ENCODE peak calls at places on chromosome 15, in eight cellular contexts. V is lower leg skin, K is glutamatergic neuron, F is transverse colon, Q is progenitor cell of endocrine pancreas, H is AG10803, G is uterus, J is left lung. B is an unnamed sample.

GRCh38 chr15:68650901-68651709 is 72.3 kb downstream of the CORO2B start:
- DNase-seq in Q (peak), F (peak), J (peak), H (no peak), V (no peak), G (no peak), K (peak), B (peak)

GRCh38 chr15:48774484-48774883 is 36.4 kb downstream of the CEP152 start:
- DNase-seq in K (no peak), G (no peak), V (no peak), Q (no peak), J (no peak), F (no peak), H (peak), B (no peak)

GRCh38 chr15:77001351-77001750 is 6.4 kb downstream of the PSTPIP1 start:
- DNase-seq in Q (no peak), G (no peak), K (no peak), H (no peak), F (no peak), V (no peak), J (no peak), B (no peak)

GRCh38 chr15:25441111-25441510 is 2.3 kb upstream of the UBE3A start:
- DNase-seq in K (no peak), V (no peak), H (no peak), J (no peak), G (no peak), F (no peak), Q (no peak), B (no peak)

GRCh38 chr15:31060429-31061140 is 40.9 kb downstream of the TRPM1 start:
- DNase-seq in G (no peak), K (no peak), F (no peak), H (no peak), J (no peak), Q (no peak), V (no peak), B (no peak)

GRCh38 chr15:44738340-44738984 is 2.1 kb downstream of the TRIM69 start:
- DNase-seq in Q (no peak), V (no peak), H (peak), G (no peak), K (no peak), F (no peak), J (no peak), B (no peak)

GRCh38 chr15:52730163-52730562 is 51.0 kb upstream of the ATOSA start:
- DNase-seq in J (no peak), Q (no peak), G (no peak), H (peak), K (no peak), V (peak), F (no peak), B (no peak)

GRCh38 chr15:46442901-46443590 is 808.2 kb downstream of the SQOR start:
- DNase-seq in G (no peak), V (no peak), F (no peak), K (no peak), H (peak), Q (no peak), J (no peak), B (no peak)

GRCh38 chr15:51114437-51115119 is 19.9 kb upstream of the TNFAIP8L3 start:
- DNase-seq in Q (no peak), V (no peak), F (no peak), J (no peak), K (no peak), H (peak), G (no peak), B (no peak)

GRCh38 chr15:51312132-51312531 is 26.3 kb downstream of the CYP19A1 start:
- DNase-seq in Q (no peak), H (peak), K (no peak), G (no peak), J (no peak), F (no peak), V (no peak), B (no peak)

GRCh38 chr15:67945951-67946700 is 106.3 kb upstream of the RNU6-1 start:
- DNase-seq in K (no peak), F (no peak), J (no peak), V (no peak), G (peak), Q (no peak), H (peak), B (peak)

GRCh38 chr15:63430766-63431451 is 49.3 kb upstream of the CA12 start:
- DNase-seq in G (no peak), Q (no peak), J (no peak), H (no peak), F (no peak), K (no peak), V (no peak), B (no peak)

GRCh38 chr15:27563765-27564164 is 535.4 kb downstream of the OCA2 start:
- DNase-seq in H (no peak), F (no peak), J (no peak), G (no peak), K (no peak), V (no peak), Q (no peak), B (no peak)

GRCh38 chr15:38061856-38062649 is 127.6 kb downstream of the TMCO5A start:
- DNase-seq in J (no peak), H (no peak), Q (no peak), G (no peak), F (no peak), K (no peak), V (no peak), B (no peak)

GRCh38 chr15:98548172-98548971 is 100.0 kb upstream of the IGF1R start:
- DNase-seq in F (peak), V (peak), Q (peak), G (peak), K (peak), J (peak), H (peak), B (peak)

GRCh38 chr15:54500330-54500729 is 522.1 kb downstream of the UNC13C start:
- DNase-seq in V (no peak), F (no peak), H (no peak), J (no peak), Q (no peak), G (no peak), K (no peak), B (no peak)

GRCh38 chr15:88911766-88912118 is 1.4 kb downstream of the MFGE8 start:
- DNase-seq in F (no peak), H (no peak), K (no peak), V (no peak), Q (no peak), G (no peak), J (peak), B (no peak)
- TF ChIP-seq CTCF in F (no peak), H (no peak), K (no peak), V (no peak), Q (peak), G (no peak), J (no peak), B (no peak)

GRCh38 chr15:74302821-74303359 is 64.6 kb downstream of the CYP11A1 start:
- DNase-seq in K (peak), V (no peak), H (no peak), F (peak), J (peak), Q (peak), G (no peak), B (no peak)
- TF ChIP-seq CTCF in K (peak), V (no peak), H (peak), F (no peak), J (peak), Q (peak), G (peak), B (peak)

GRCh38 chr15:70210538-70210937 is 112.8 kb upstream of the TLE3 start:
- DNase-seq in H (no peak), F (no peak), Q (no peak), J (no peak), V (no peak), K (no peak), G (no peak), B (no peak)
- TF ChIP-seq CTCF in H (no peak), F (no peak), Q (no peak), J (no peak), V (no peak), K (no peak), G (no peak), B (no peak)

GRCh38 chr15:80081390-80081789 is 21.9 kb downstream of the ZFAND6 start:
- DNase-seq in V (no peak), Q (no peak), F (no peak), J (no peak), G (no peak), H (no peak), K (no peak), B (no peak)

GRCh38 chr15:80090041-80090440 is 30.6 kb downstream of the ZFAND6 start:
- DNase-seq in V (no peak), G (no peak), K (no peak), F (no peak), J (no peak), Q (no peak), H (no peak), B (no peak)

GRCh38 chr15:80090879-80091503 is 31.5 kb downstream of the ZFAND6 start:
- DNase-seq in K (no peak), J (no peak), F (no peak), G (no peak), Q (no peak), V (no peak), H (no peak), B (no peak)

DNA sequence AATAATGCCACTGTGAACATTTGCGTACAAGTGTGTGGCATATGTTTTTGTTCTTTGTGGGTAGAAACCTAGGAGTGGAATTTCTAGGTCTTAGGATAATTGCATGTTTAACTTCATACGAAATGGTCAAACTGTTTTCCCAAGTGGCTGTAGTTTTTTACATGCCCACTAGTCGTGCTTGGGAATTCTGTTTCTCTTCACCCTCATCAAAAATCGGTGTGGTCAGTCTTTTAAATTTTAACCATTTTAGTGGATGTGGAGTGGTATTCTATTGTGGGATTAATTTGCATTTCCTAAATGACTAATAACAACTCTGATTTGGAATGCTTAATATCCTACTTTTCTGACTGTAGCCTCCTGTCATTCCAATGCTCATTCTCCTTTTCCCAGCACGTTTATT is 27.6 kb downstream of the ZFAND6 start:
- DNase-seq in F (no peak), K (no peak), V (no peak), G (no peak), Q (no peak), H (no peak), J (no peak), B (no peak)
- TF ChIP-seq CTCF in F (no peak), K (peak), V (no peak), G (no peak), Q (peak), H (no peak), J (no peak), B (peak)

GRCh38 chr15:74200394-74200793 is 2.2 kb downstream of the STRA6 start:
- DNase-seq in F (peak), Q (no peak), V (peak), J (no peak), G (peak), H (peak), K (no peak), B (no peak)

GRCh38 chr15:74202461-74203401 is at the start of gene STRA6:
- DNase-seq in J (peak), F (no peak), Q (peak), K (no peak), G (no peak), H (peak), V (no peak), B (peak)

GRCh38 chr15:74200871-74201419 is 1.6 kb downstream of the STRA6 start:
- DNase-seq in F (no peak), H (no peak), G (peak), K (no peak), J (peak), V (no peak), Q (no peak), B (no peak)

GRCh38 chr15:74203914-74204431 is 1.4 kb upstream of the STRA6 start:
- DNase-seq in H (peak), V (no peak), G (no peak), J (peak), F (no peak), Q (no peak), K (no peak), B (no peak)

GRCh38 chr15:74201656-74202420 is 749 bp downstream of the STRA6 start:
- DNase-seq in V (no peak), K (no peak), J (peak), Q (no peak), H (no peak), F (no peak), G (no peak), B (no peak)
- TF ChIP-seq CTCF in V (no peak), K (no peak), J (no peak), Q (no peak), H (no peak), F (no peak), G (no peak), B (no peak)

GRCh38 chr15:39594056-39594763 is 13.3 kb downstream of the THBS1 start:
- DNase-seq in J (no peak), F (peak), G (no peak), K (no peak), Q (no peak), V (no peak), H (peak), B (no peak)
- TF ChIP-seq CTCF in J (no peak), F (no peak), G (no peak), K (no peak), Q (no peak), V (no peak), H (no peak), B (no peak)

GRCh38 chr15:60134609-60135008 is 130.5 kb downstream of the FOXB1 start:
- DNase-seq in K (no peak), J (no peak), F (no peak), H (no peak), G (no peak), V (no peak), Q (no peak), B (no peak)
- TF ChIP-seq CTCF in K (no peak), J (no peak), F (no peak), H (peak), G (no peak), V (no peak), Q (no peak), B (no peak)

GRCh38 chr15:70845616-70846360 is 8.2 kb downstream of the LARP6 start:
- DNase-seq in Q (no peak), H (no peak), G (no peak), J (no peak), V (no peak), K (no peak), F (no peak), B (no peak)
- TF ChIP-seq CTCF in Q (no peak), H (no peak), G (no peak), J (no peak), V (no peak), K (no peak), F (no peak), B (no peak)

GRCh38 chr15:85444329-85444605 is 63.9 kb downstream of the AKAP13 start:
- DNase-seq in H (no peak), G (no peak), K (no peak), Q (no peak), J (no peak), V (no peak), F (no peak), B (no peak)

GRCh38 chr15:85440451-85440850 is 60.0 kb downstream of the AKAP13 start:
- DNase-seq in J (no peak), F (no peak), H (no peak), K (no peak), V (no peak), G (no peak), Q (no peak), B (no peak)

GRCh38 chr15:85443046-85443445 is 62.6 kb downstream of the AKAP13 start:
- DNase-seq in F (no peak), H (no peak), G (no peak), K (no peak), V (no peak), Q (no peak), J (no peak), B (no peak)

GRCh38 chr15:85445361-85445760 is 65.0 kb downstream of the AKAP13 start:
- DNase-seq in V (no peak), H (no peak), K (no peak), G (no peak), J (no peak), F (no peak), Q (no peak), B (no peak)

DNA sequence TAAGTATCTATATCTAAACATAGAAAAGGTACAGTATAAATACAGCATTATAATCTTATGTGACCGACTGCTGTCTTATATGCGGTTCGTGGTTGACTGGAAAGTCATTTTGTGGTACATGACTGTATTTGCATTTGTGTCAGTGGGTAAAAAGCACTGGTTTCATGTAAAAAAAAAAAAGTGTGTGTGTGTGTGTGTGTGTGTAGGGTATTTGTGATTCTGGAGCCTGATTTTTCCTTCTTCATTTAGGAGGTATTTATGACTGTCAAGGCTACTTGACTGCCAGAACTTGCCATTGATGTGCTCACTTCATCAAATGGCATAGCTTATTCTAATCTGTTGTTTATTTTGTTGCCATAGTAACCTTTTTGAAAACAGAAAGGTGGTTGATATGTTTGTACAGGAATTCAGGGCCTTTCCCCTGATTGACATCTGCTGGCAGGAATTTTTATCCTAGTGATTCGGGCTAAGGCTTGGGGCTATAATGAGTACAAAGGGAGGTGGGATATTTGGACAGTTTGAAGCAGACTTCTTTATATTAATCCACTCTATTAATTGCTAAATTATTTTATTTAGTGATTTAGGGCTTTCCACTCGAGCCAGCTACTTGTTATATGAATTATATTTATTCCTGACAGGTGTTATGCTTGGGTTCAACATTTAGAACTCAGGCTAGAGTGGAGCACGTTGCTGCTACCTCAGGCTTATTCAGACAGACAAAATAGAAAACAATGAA is 63.4 kb downstream of the AKAP13 start:
- DNase-seq in J (no peak), V (no peak), K (no peak), Q (no peak), G (no peak), F (no peak), H (peak), B (no peak)
- TF ChIP-seq CTCF in J (no peak), V (no peak), K (no peak), Q (peak), G (no peak), F (no peak), H (no peak), B (no peak)

B was measured in type B pancreatic cell.